ENCODE peak calls at places on chromosomes 7 and 10, in seven cellular contexts. M, G, I, R, H, Q and O are unnamed samples.
A peak's percentile ranks its signal among the peaks of the same experiment; 100 is the strongest.

GRCh38 chr10:61285749-61286148 is 167.4 kb downstream of the TMEM26 start:
- DNase-seq in M (no peak), G (no peak), I (no peak), R (no peak), H (no peak), Q (no peak), O (no peak)

GRCh38 chr10:44897049-44897448 is 14.1 kb upstream of the TMEM72 start:
- DNase-seq in M (no peak), G (no peak), I (no peak), R (no peak), H (no peak), Q (no peak), O (no peak)

GRCh38 chr7:36283711-36284130 is 105.9 kb upstream of the ANLN start:
- DNase-seq in M (no peak), G (no peak), I (no peak), R (no peak), H (peak; percentile 76), Q (peak; percentile 36), O (no peak)

GRCh38 chr10:24444337-24444736 is 235.4 kb downstream of the KIAA1217 start:
- DNase-seq in M (no peak), G (no peak), I (no peak), R (no peak), H (no peak), Q (no peak), O (no peak)

GRCh38 chr10:113252650-113253560 is 299.9 kb upstream of the HABP2 start:
- DNase-seq in M (no peak), G (no peak), I (no peak), R (no peak), H (no peak), Q (no peak), O (no peak)

GRCh38 chr7:79298145-79298760 is 155.2 kb downstream of the MAGI2 start:
- DNase-seq in M (peak; percentile 22), G (no peak), I (peak; percentile 77), R (no peak), H (peak; percentile 58), Q (no peak), O (no peak)

GRCh38 chr7:141039366-141039765 is 24.6 kb upstream of the MRPS33 start:
- DNase-seq in M (no peak), G (no peak), I (no peak), R (no peak), H (no peak), Q (no peak), O (no peak)

GRCh38 chr7:36155811-36156361 is 2.8 kb downstream of the EEPD1 start:
- DNase-seq in M (no peak), G (no peak), I (no peak), R (no peak), H (peak; percentile 30), Q (no peak), O (no peak)

GRCh38 chr10:1130995-1131790 is 75.0 kb downstream of the WDR37 start:
- DNase-seq in M (no peak), G (no peak), I (no peak), R (no peak), H (no peak), Q (no peak), O (no peak)

GRCh38 chr7:42385912-42386311 is 148.9 kb upstream of the GLI3 start:
- DNase-seq in M (no peak), G (no peak), I (no peak), R (no peak), H (peak; percentile 22), Q (no peak), O (no peak)

GRCh38 chr10:61662794-61663259 is at the start of gene CABCOCO1:
- DNase-seq in M (peak; percentile 66), G (no peak), I (no peak), R (no peak), H (no peak), Q (no peak), O (no peak)

GRCh38 chr10:121813211-121813812 is 114.5 kb downstream of the ATE1 start:
- DNase-seq in M (no peak), G (no peak), I (no peak), R (no peak), H (no peak), Q (no peak), O (no peak)

GRCh38 chr10:48469516-48470020 is 135.3 kb downstream of the ARHGAP22 start:
- DNase-seq in M (no peak), G (no peak), I (no peak), R (no peak), H (no peak), Q (no peak), O (no peak)

GRCh38 chr10:123574299-123574698 is 91.9 kb upstream of the GPR26 start:
- DNase-seq in M (no peak), G (no peak), I (no peak), R (no peak), H (no peak), Q (no peak), O (no peak)

GRCh38 chr7:26279405-26279804 is 12.3 kb upstream of the SNX10 start:
- DNase-seq in M (no peak), G (no peak), I (no peak), R (no peak), H (peak; percentile 43), Q (no peak), O (no peak)

GRCh38 chr7:84799131-84799530 is 387.7 kb downstream of the SEMA3D start:
- DNase-seq in M (no peak), G (no peak), I (no peak), R (no peak), H (no peak), Q (no peak), O (no peak)

GRCh38 chr7:55534262-55534915 is 37.9 kb downstream of the VOPP1 start:
- DNase-seq in M (peak; percentile 40), G (peak; percentile 68), I (no peak), R (peak; percentile 33), H (peak; percentile 99), Q (peak; percentile 47), O (peak; percentile 23)

GRCh38 chr7:26843696-26844095 is 20.7 kb downstream of the SKAP2 start:
- DNase-seq in M (no peak), G (no peak), I (no peak), R (no peak), H (no peak), Q (no peak), O (no peak)

GRCh38 chr10:29712108-29712507 is 77.3 kb upstream of the SVIL start:
- DNase-seq in M (peak; percentile 82), G (no peak), I (no peak), R (no peak), H (no peak), Q (no peak), O (no peak)

GRCh38 chr10:35195361-35196306 is 69.0 kb downstream of the CREM start:
- DNase-seq in M (peak; percentile 83), G (peak; percentile 48), I (peak; percentile 37), R (peak; percentile 65), H (peak; percentile 92), Q (no peak), O (peak; percentile 58)

GRCh38 chr7:153022796-153023592 is 263.4 kb downstream of the ACTR3B start:
- DNase-seq in M (no peak), G (no peak), I (no peak), R (no peak), H (no peak), Q (no peak), O (no peak)

GRCh38 chr10:125156196-125156595 is 4.2 kb downstream of the CTBP2 start:
- DNase-seq in M (no peak), G (no peak), I (no peak), R (no peak), H (no peak), Q (no peak), O (no peak)

GRCh38 chr10:14296081-14296709 is 34.5 kb downstream of the FRMD4A start:
- DNase-seq in M (no peak), G (no peak), I (no peak), R (no peak), H (no peak), Q (no peak), O (no peak)

GRCh38 chr10:93897070-93897797 is 3.5 kb downstream of the SLC35G1 start:
- DNase-seq in M (no peak), G (no peak), I (no peak), R (no peak), H (no peak), Q (no peak), O (no peak)

GRCh38 chr7:139334399-139335150 is 6.6 kb upstream of the FMC1 start:
- DNase-seq in M (no peak), G (no peak), I (no peak), R (no peak), H (no peak), Q (no peak), O (no peak)

GRCh38 chr10:31209523-31209922 is 109.5 kb upstream of the ZEB1 start:
- DNase-seq in M (no peak), G (no peak), I (no peak), R (no peak), H (no peak), Q (no peak), O (no peak)

GRCh38 chr10:122875843-122876492 is 3.4 kb downstream of the FAM24B start:
- DNase-seq in M (no peak), G (no peak), I (no peak), R (no peak), H (no peak), Q (no peak), O (no peak)

GRCh38 chr7:106616692-106617052 is 44.3 kb downstream of the CCDC71L start:
- DNase-seq in M (no peak), G (no peak), I (no peak), R (no peak), H (no peak), Q (no peak), O (no peak)

GRCh38 chr10:74988787-74989574 is 122.5 kb upstream of the SAMD8 start:
- DNase-seq in M (peak; percentile 15), G (no peak), I (no peak), R (no peak), H (no peak), Q (no peak), O (no peak)

GRCh38 chr10:4332764-4333473 is 493.1 kb upstream of the AKR1E2 start:
- DNase-seq in M (no peak), G (no peak), I (no peak), R (no peak), H (no peak), Q (no peak), O (no peak)

GRCh38 chr10:31808258-31809218 is 120.1 kb downstream of the ARHGAP12 start:
- DNase-seq in M (no peak), G (no peak), I (peak; percentile 33), R (no peak), H (peak; percentile 78), Q (no peak), O (no peak)

GRCh38 chr7:7177044-7177517 is 5.3 kb upstream of the C1GALT1 start:
- DNase-seq in M (no peak), G (no peak), I (no peak), R (no peak), H (no peak), Q (no peak), O (no peak)

GRCh38 chr10:3806603-3807002 is 21.6 kb upstream of the KLF6 start:
- DNase-seq in M (no peak), G (no peak), I (no peak), R (no peak), H (no peak), Q (no peak), O (no peak)

GRCh38 chr7:1721047-1721687 is 51.1 kb downstream of the ELFN1 start:
- DNase-seq in M (no peak), G (no peak), I (peak; percentile 37), R (no peak), H (no peak), Q (no peak), O (no peak)